ENCODE peak calls at places on chromosomes 5 and 9, in nine cellular contexts. One of them, this sample, is unnamed.

GRCh38 chr5:59340637-59341036 is 552.9 kb downstream of the PDE4D start:
- ATAC-seq in Right ventricle myocardium superior: no peak
- ATAC-seq in omental fat pad: no peak
- ATAC-seq in naive thymus-derived CD4-positive, alpha-beta T cell: no peak
- ATAC-seq in effector memory CD8-positive, alpha-beta T cell: no peak
- ATAC-seq in activated naive CD4-positive, alpha-beta T cell treated with anti-CD3 and anti-CD28 coated beads, Interleukin-2, amount 50 U/mL, for 72 hours: no peak
- ATAC-seq in activated CD8-positive, alpha-beta T cell treated with anti-CD3 and anti-CD28 coated beads, Interleukin-2, amount 10 ng/mL, durations not matched to agents 7 days and 5 days: no peak
- ATAC-seq in activated T-cell treated with anti-CD3 and anti-CD28 coated beads, Interleukin-2, amount 50 U/mL, for 4 hours: no peak
- ATAC-seq in gastroesophageal sphincter: no peak
- ATAC-seq in this sample: no peak

GRCh38 chr9:114096866-114097612 is 2.1 kb downstream of the KIF12 start:
- ATAC-seq in activated CD8-positive, alpha-beta T cell treated with anti-CD3 and anti-CD28 coated beads, Interleukin-2, amount 10 ng/mL, durations not matched to agents 7 days and 5 days: no peak
- ATAC-seq in naive thymus-derived CD4-positive, alpha-beta T cell: no peak
- ATAC-seq in activated T-cell treated with anti-CD3 and anti-CD28 coated beads, Interleukin-2, amount 50 U/mL, for 4 hours: no peak
- ATAC-seq in gastroesophageal sphincter: no peak
- ATAC-seq in omental fat pad: no peak
- ATAC-seq in Right ventricle myocardium superior: no peak
- ATAC-seq in effector memory CD8-positive, alpha-beta T cell: no peak
- ATAC-seq in activated naive CD4-positive, alpha-beta T cell treated with anti-CD3 and anti-CD28 coated beads, Interleukin-2, amount 50 U/mL, for 72 hours: no peak
- ATAC-seq in this sample: no peak

GRCh38 chr9:123568691-123569342 is 212.8 kb downstream of the CRB2 start:
- ATAC-seq in activated naive CD4-positive, alpha-beta T cell treated with anti-CD3 and anti-CD28 coated beads, Interleukin-2, amount 50 U/mL, for 72 hours: no peak
- ATAC-seq in effector memory CD8-positive, alpha-beta T cell: no peak
- ATAC-seq in activated T-cell treated with anti-CD3 and anti-CD28 coated beads, Interleukin-2, amount 50 U/mL, for 4 hours: no peak
- ATAC-seq in activated CD8-positive, alpha-beta T cell treated with anti-CD3 and anti-CD28 coated beads, Interleukin-2, amount 10 ng/mL, durations not matched to agents 7 days and 5 days: no peak
- ATAC-seq in Right ventricle myocardium superior: peak; percentile 87
- ATAC-seq in omental fat pad: no peak
- ATAC-seq in gastroesophageal sphincter: peak; percentile 83
- ATAC-seq in naive thymus-derived CD4-positive, alpha-beta T cell: no peak
- ATAC-seq in this sample: no peak

GRCh38 chr5:107874810-107875209 is 204.1 kb upstream of the EFNA5 start:
- ATAC-seq in Right ventricle myocardium superior: no peak
- ATAC-seq in activated naive CD4-positive, alpha-beta T cell treated with anti-CD3 and anti-CD28 coated beads, Interleukin-2, amount 50 U/mL, for 72 hours: no peak
- ATAC-seq in effector memory CD8-positive, alpha-beta T cell: no peak
- ATAC-seq in gastroesophageal sphincter: no peak
- ATAC-seq in activated T-cell treated with anti-CD3 and anti-CD28 coated beads, Interleukin-2, amount 50 U/mL, for 4 hours: no peak
- ATAC-seq in naive thymus-derived CD4-positive, alpha-beta T cell: no peak
- ATAC-seq in activated CD8-positive, alpha-beta T cell treated with anti-CD3 and anti-CD28 coated beads, Interleukin-2, amount 10 ng/mL, durations not matched to agents 7 days and 5 days: no peak
- ATAC-seq in omental fat pad: no peak
- ATAC-seq in this sample: peak; percentile 45

GRCh38 chr5:108356286-108356685 is 25.6 kb downstream of the FBXL17 start:
- ATAC-seq in activated T-cell treated with anti-CD3 and anti-CD28 coated beads, Interleukin-2, amount 50 U/mL, for 4 hours: no peak
- ATAC-seq in activated naive CD4-positive, alpha-beta T cell treated with anti-CD3 and anti-CD28 coated beads, Interleukin-2, amount 50 U/mL, for 72 hours: no peak
- ATAC-seq in omental fat pad: no peak
- ATAC-seq in Right ventricle myocardium superior: peak; percentile 65
- ATAC-seq in gastroesophageal sphincter: no peak
- ATAC-seq in naive thymus-derived CD4-positive, alpha-beta T cell: no peak
- ATAC-seq in activated CD8-positive, alpha-beta T cell treated with anti-CD3 and anti-CD28 coated beads, Interleukin-2, amount 10 ng/mL, durations not matched to agents 7 days and 5 days: no peak
- ATAC-seq in effector memory CD8-positive, alpha-beta T cell: no peak
- ATAC-seq in this sample: no peak

GRCh38 chr9:78821126-78821822 is 524.3 kb downstream of the PSAT1 start:
- ATAC-seq in effector memory CD8-positive, alpha-beta T cell: no peak
- ATAC-seq in naive thymus-derived CD4-positive, alpha-beta T cell: peak; percentile 44
- ATAC-seq in omental fat pad: no peak
- ATAC-seq in activated naive CD4-positive, alpha-beta T cell treated with anti-CD3 and anti-CD28 coated beads, Interleukin-2, amount 50 U/mL, for 72 hours: peak; percentile 28
- ATAC-seq in gastroesophageal sphincter: no peak
- ATAC-seq in activated T-cell treated with anti-CD3 and anti-CD28 coated beads, Interleukin-2, amount 50 U/mL, for 4 hours: peak; percentile 51
- ATAC-seq in activated CD8-positive, alpha-beta T cell treated with anti-CD3 and anti-CD28 coated beads, Interleukin-2, amount 10 ng/mL, durations not matched to agents 7 days and 5 days: peak; percentile 44
- ATAC-seq in Right ventricle myocardium superior: no peak
- ATAC-seq in this sample: peak; percentile 52

GRCh38 chr5:458547-459353 is 15.8 kb downstream of the EXOC3 start:
- ATAC-seq in activated naive CD4-positive, alpha-beta T cell treated with anti-CD3 and anti-CD28 coated beads, Interleukin-2, amount 50 U/mL, for 72 hours: peak; percentile 98
- ATAC-seq in Right ventricle myocardium superior: no peak
- ATAC-seq in gastroesophageal sphincter: no peak
- ATAC-seq in naive thymus-derived CD4-positive, alpha-beta T cell: no peak
- ATAC-seq in effector memory CD8-positive, alpha-beta T cell: no peak
- ATAC-seq in activated CD8-positive, alpha-beta T cell treated with anti-CD3 and anti-CD28 coated beads, Interleukin-2, amount 10 ng/mL, durations not matched to agents 7 days and 5 days: peak; percentile 39
- ATAC-seq in activated T-cell treated with anti-CD3 and anti-CD28 coated beads, Interleukin-2, amount 50 U/mL, for 4 hours: peak; percentile 97
- ATAC-seq in omental fat pad: peak; percentile 91
- ATAC-seq in this sample: peak; percentile 96

GRCh38 chr5:36066001-36066539 is 612 bp downstream of the UGT3A2 start:
- ATAC-seq in activated CD8-positive, alpha-beta T cell treated with anti-CD3 and anti-CD28 coated beads, Interleukin-2, amount 10 ng/mL, durations not matched to agents 7 days and 5 days: no peak
- ATAC-seq in Right ventricle myocardium superior: no peak
- ATAC-seq in activated T-cell treated with anti-CD3 and anti-CD28 coated beads, Interleukin-2, amount 50 U/mL, for 4 hours: no peak
- ATAC-seq in activated naive CD4-positive, alpha-beta T cell treated with anti-CD3 and anti-CD28 coated beads, Interleukin-2, amount 50 U/mL, for 72 hours: no peak
- ATAC-seq in naive thymus-derived CD4-positive, alpha-beta T cell: no peak
- ATAC-seq in omental fat pad: no peak
- ATAC-seq in effector memory CD8-positive, alpha-beta T cell: no peak
- ATAC-seq in gastroesophageal sphincter: no peak
- ATAC-seq in this sample: no peak

GRCh38 chr9:114552716-114553115 is 34.9 kb upstream of the ATP6V1G1 start:
- ATAC-seq in naive thymus-derived CD4-positive, alpha-beta T cell: no peak
- ATAC-seq in Right ventricle myocardium superior: no peak
- ATAC-seq in activated naive CD4-positive, alpha-beta T cell treated with anti-CD3 and anti-CD28 coated beads, Interleukin-2, amount 50 U/mL, for 72 hours: no peak
- ATAC-seq in activated CD8-positive, alpha-beta T cell treated with anti-CD3 and anti-CD28 coated beads, Interleukin-2, amount 10 ng/mL, durations not matched to agents 7 days and 5 days: no peak
- ATAC-seq in omental fat pad: peak; percentile 30
- ATAC-seq in effector memory CD8-positive, alpha-beta T cell: no peak
- ATAC-seq in gastroesophageal sphincter: no peak
- ATAC-seq in activated T-cell treated with anti-CD3 and anti-CD28 coated beads, Interleukin-2, amount 50 U/mL, for 4 hours: no peak
- ATAC-seq in this sample: no peak

GRCh38 chr9:79480639-79481038 is 91.1 kb upstream of the TLE4 start:
- ATAC-seq in omental fat pad: no peak
- ATAC-seq in Right ventricle myocardium superior: no peak
- ATAC-seq in naive thymus-derived CD4-positive, alpha-beta T cell: no peak
- ATAC-seq in activated CD8-positive, alpha-beta T cell treated with anti-CD3 and anti-CD28 coated beads, Interleukin-2, amount 10 ng/mL, durations not matched to agents 7 days and 5 days: no peak
- ATAC-seq in effector memory CD8-positive, alpha-beta T cell: no peak
- ATAC-seq in activated T-cell treated with anti-CD3 and anti-CD28 coated beads, Interleukin-2, amount 50 U/mL, for 4 hours: no peak
- ATAC-seq in activated naive CD4-positive, alpha-beta T cell treated with anti-CD3 and anti-CD28 coated beads, Interleukin-2, amount 50 U/mL, for 72 hours: no peak
- ATAC-seq in gastroesophageal sphincter: no peak
- ATAC-seq in this sample: no peak

GRCh38 chr5:165321912-165322311 is 1816.5 kb downstream of the MAT2B start:
- ATAC-seq in effector memory CD8-positive, alpha-beta T cell: no peak
- ATAC-seq in activated CD8-positive, alpha-beta T cell treated with anti-CD3 and anti-CD28 coated beads, Interleukin-2, amount 10 ng/mL, durations not matched to agents 7 days and 5 days: no peak
- ATAC-seq in gastroesophageal sphincter: no peak
- ATAC-seq in Right ventricle myocardium superior: no peak
- ATAC-seq in naive thymus-derived CD4-positive, alpha-beta T cell: no peak
- ATAC-seq in activated naive CD4-positive, alpha-beta T cell treated with anti-CD3 and anti-CD28 coated beads, Interleukin-2, amount 50 U/mL, for 72 hours: no peak
- ATAC-seq in activated T-cell treated with anti-CD3 and anti-CD28 coated beads, Interleukin-2, amount 50 U/mL, for 4 hours: no peak
- ATAC-seq in omental fat pad: no peak
- ATAC-seq in this sample: no peak

GRCh38 chr5:114221807-114222206 is 140.1 kb upstream of the KCNN2 start:
- ATAC-seq in gastroesophageal sphincter: no peak
- ATAC-seq in activated T-cell treated with anti-CD3 and anti-CD28 coated beads, Interleukin-2, amount 50 U/mL, for 4 hours: no peak
- ATAC-seq in activated naive CD4-positive, alpha-beta T cell treated with anti-CD3 and anti-CD28 coated beads, Interleukin-2, amount 50 U/mL, for 72 hours: no peak
- ATAC-seq in naive thymus-derived CD4-positive, alpha-beta T cell: no peak
- ATAC-seq in activated CD8-positive, alpha-beta T cell treated with anti-CD3 and anti-CD28 coated beads, Interleukin-2, amount 10 ng/mL, durations not matched to agents 7 days and 5 days: no peak
- ATAC-seq in effector memory CD8-positive, alpha-beta T cell: no peak
- ATAC-seq in Right ventricle myocardium superior: no peak
- ATAC-seq in omental fat pad: no peak
- ATAC-seq in this sample: no peak

GRCh38 chr5:78741014-78741413 is 92.4 kb upstream of the LHFPL2 start:
- ATAC-seq in activated T-cell treated with anti-CD3 and anti-CD28 coated beads, Interleukin-2, amount 50 U/mL, for 4 hours: no peak
- ATAC-seq in omental fat pad: no peak
- ATAC-seq in naive thymus-derived CD4-positive, alpha-beta T cell: no peak
- ATAC-seq in activated naive CD4-positive, alpha-beta T cell treated with anti-CD3 and anti-CD28 coated beads, Interleukin-2, amount 50 U/mL, for 72 hours: no peak
- ATAC-seq in effector memory CD8-positive, alpha-beta T cell: no peak
- ATAC-seq in activated CD8-positive, alpha-beta T cell treated with anti-CD3 and anti-CD28 coated beads, Interleukin-2, amount 10 ng/mL, durations not matched to agents 7 days and 5 days: no peak
- ATAC-seq in gastroesophageal sphincter: no peak
- ATAC-seq in Right ventricle myocardium superior: no peak
- ATAC-seq in this sample: no peak

GRCh38 chr9:34958411-34958982 is 412 bp downstream of the PHF24 start:
- ATAC-seq in activated T-cell treated with anti-CD3 and anti-CD28 coated beads, Interleukin-2, amount 50 U/mL, for 4 hours: no peak
- ATAC-seq in naive thymus-derived CD4-positive, alpha-beta T cell: no peak
- ATAC-seq in activated naive CD4-positive, alpha-beta T cell treated with anti-CD3 and anti-CD28 coated beads, Interleukin-2, amount 50 U/mL, for 72 hours: no peak
- ATAC-seq in Right ventricle myocardium superior: no peak
- ATAC-seq in omental fat pad: no peak
- ATAC-seq in activated CD8-positive, alpha-beta T cell treated with anti-CD3 and anti-CD28 coated beads, Interleukin-2, amount 10 ng/mL, durations not matched to agents 7 days and 5 days: no peak
- ATAC-seq in effector memory CD8-positive, alpha-beta T cell: no peak
- ATAC-seq in gastroesophageal sphincter: peak; percentile 30
- ATAC-seq in this sample: no peak

GRCh38 chr5:173396311-173396993 is 68.2 kb upstream of the STC2 start:
- ATAC-seq in gastroesophageal sphincter: no peak
- ATAC-seq in Right ventricle myocardium superior: peak; percentile 10
- ATAC-seq in naive thymus-derived CD4-positive, alpha-beta T cell: no peak
- ATAC-seq in activated naive CD4-positive, alpha-beta T cell treated with anti-CD3 and anti-CD28 coated beads, Interleukin-2, amount 50 U/mL, for 72 hours: no peak
- ATAC-seq in omental fat pad: no peak
- ATAC-seq in effector memory CD8-positive, alpha-beta T cell: no peak
- ATAC-seq in activated T-cell treated with anti-CD3 and anti-CD28 coated beads, Interleukin-2, amount 50 U/mL, for 4 hours: no peak
- ATAC-seq in activated CD8-positive, alpha-beta T cell treated with anti-CD3 and anti-CD28 coated beads, Interleukin-2, amount 10 ng/mL, durations not matched to agents 7 days and 5 days: no peak
- ATAC-seq in this sample: no peak

GRCh38 chr5:6859951-6860638 is 146.9 kb downstream of the TENT4A start:
- ATAC-seq in gastroesophageal sphincter: no peak
- ATAC-seq in activated T-cell treated with anti-CD3 and anti-CD28 coated beads, Interleukin-2, amount 50 U/mL, for 4 hours: no peak
- ATAC-seq in activated naive CD4-positive, alpha-beta T cell treated with anti-CD3 and anti-CD28 coated beads, Interleukin-2, amount 50 U/mL, for 72 hours: no peak
- ATAC-seq in naive thymus-derived CD4-positive, alpha-beta T cell: no peak
- ATAC-seq in Right ventricle myocardium superior: no peak
- ATAC-seq in omental fat pad: no peak
- ATAC-seq in effector memory CD8-positive, alpha-beta T cell: no peak
- ATAC-seq in activated CD8-positive, alpha-beta T cell treated with anti-CD3 and anti-CD28 coated beads, Interleukin-2, amount 10 ng/mL, durations not matched to agents 7 days and 5 days: no peak
- ATAC-seq in this sample: no peak

GRCh38 chr9:113481176-113481805 is 17.8 kb downstream of the RGS3 start:
- ATAC-seq in gastroesophageal sphincter: no peak
- ATAC-seq in naive thymus-derived CD4-positive, alpha-beta T cell: no peak
- ATAC-seq in omental fat pad: no peak
- ATAC-seq in activated naive CD4-positive, alpha-beta T cell treated with anti-CD3 and anti-CD28 coated beads, Interleukin-2, amount 50 U/mL, for 72 hours: no peak
- ATAC-seq in activated T-cell treated with anti-CD3 and anti-CD28 coated beads, Interleukin-2, amount 50 U/mL, for 4 hours: no peak
- ATAC-seq in activated CD8-positive, alpha-beta T cell treated with anti-CD3 and anti-CD28 coated beads, Interleukin-2, amount 10 ng/mL, durations not matched to agents 7 days and 5 days: no peak
- ATAC-seq in effector memory CD8-positive, alpha-beta T cell: no peak
- ATAC-seq in Right ventricle myocardium superior: no peak
- ATAC-seq in this sample: no peak

GRCh38 chr9:95516221-95516735 is 493 bp downstream of the PTCH1 start:
- ATAC-seq in effector memory CD8-positive, alpha-beta T cell: peak; percentile 58
- ATAC-seq in omental fat pad: no peak
- ATAC-seq in activated T-cell treated with anti-CD3 and anti-CD28 coated beads, Interleukin-2, amount 50 U/mL, for 4 hours: peak; percentile 59
- ATAC-seq in Right ventricle myocardium superior: peak; percentile 20
- ATAC-seq in activated CD8-positive, alpha-beta T cell treated with anti-CD3 and anti-CD28 coated beads, Interleukin-2, amount 10 ng/mL, durations not matched to agents 7 days and 5 days: peak; percentile 30
- ATAC-seq in gastroesophageal sphincter: peak; percentile 25
- ATAC-seq in activated naive CD4-positive, alpha-beta T cell treated with anti-CD3 and anti-CD28 coated beads, Interleukin-2, amount 50 U/mL, for 72 hours: peak; percentile 33
- ATAC-seq in naive thymus-derived CD4-positive, alpha-beta T cell: peak; percentile 45
- ATAC-seq in this sample: peak; percentile 47

GRCh38 chr5:117872798-117873368 is 1115.5 kb downstream of the DTWD2 start:
- ATAC-seq in Right ventricle myocardium superior: no peak
- ATAC-seq in activated T-cell treated with anti-CD3 and anti-CD28 coated beads, Interleukin-2, amount 50 U/mL, for 4 hours: no peak
- ATAC-seq in omental fat pad: no peak
- ATAC-seq in effector memory CD8-positive, alpha-beta T cell: no peak
- ATAC-seq in activated naive CD4-positive, alpha-beta T cell treated with anti-CD3 and anti-CD28 coated beads, Interleukin-2, amount 50 U/mL, for 72 hours: no peak
- ATAC-seq in gastroesophageal sphincter: no peak
- ATAC-seq in naive thymus-derived CD4-positive, alpha-beta T cell: no peak
- ATAC-seq in activated CD8-positive, alpha-beta T cell treated with anti-CD3 and anti-CD28 coated beads, Interleukin-2, amount 10 ng/mL, durations not matched to agents 7 days and 5 days: no peak
- ATAC-seq in this sample: no peak

GRCh38 chr5:54517174-54517511 is 416 bp upstream of the SNX18 start:
- ATAC-seq in naive thymus-derived CD4-positive, alpha-beta T cell: no peak
- ATAC-seq in activated T-cell treated with anti-CD3 and anti-CD28 coated beads, Interleukin-2, amount 50 U/mL, for 4 hours: no peak
- ATAC-seq in activated CD8-positive, alpha-beta T cell treated with anti-CD3 and anti-CD28 coated beads, Interleukin-2, amount 10 ng/mL, durations not matched to agents 7 days and 5 days: peak; percentile 7
- ATAC-seq in effector memory CD8-positive, alpha-beta T cell: no peak
- ATAC-seq in Right ventricle myocardium superior: peak; percentile 4
- ATAC-seq in activated naive CD4-positive, alpha-beta T cell treated with anti-CD3 and anti-CD28 coated beads, Interleukin-2, amount 50 U/mL, for 72 hours: no peak
- ATAC-seq in omental fat pad: peak; percentile 34
- ATAC-seq in gastroesophageal sphincter: peak; percentile 31
- ATAC-seq in this sample: no peak

GRCh38 chr5:83927140-83927733 is 206.6 kb upstream of the HAPLN1 start:
- ATAC-seq in activated CD8-positive, alpha-beta T cell treated with anti-CD3 and anti-CD28 coated beads, Interleukin-2, amount 10 ng/mL, durations not matched to agents 7 days and 5 days: no peak
- ATAC-seq in activated naive CD4-positive, alpha-beta T cell treated with anti-CD3 and anti-CD28 coated beads, Interleukin-2, amount 50 U/mL, for 72 hours: no peak
- ATAC-seq in gastroesophageal sphincter: no peak
- ATAC-seq in omental fat pad: no peak
- ATAC-seq in Right ventricle myocardium superior: no peak
- ATAC-seq in effector memory CD8-positive, alpha-beta T cell: no peak
- ATAC-seq in activated T-cell treated with anti-CD3 and anti-CD28 coated beads, Interleukin-2, amount 50 U/mL, for 4 hours: no peak
- ATAC-seq in naive thymus-derived CD4-positive, alpha-beta T cell: peak; percentile 44
- ATAC-seq in this sample: no peak

GRCh38 chr5:42840842-42841574 is 29.3 kb upstream of the SELENOP start:
- ATAC-seq in activated CD8-positive, alpha-beta T cell treated with anti-CD3 and anti-CD28 coated beads, Interleukin-2, amount 10 ng/mL, durations not matched to agents 7 days and 5 days: no peak
- ATAC-seq in activated naive CD4-positive, alpha-beta T cell treated with anti-CD3 and anti-CD28 coated beads, Interleukin-2, amount 50 U/mL, for 72 hours: no peak
- ATAC-seq in Right ventricle myocardium superior: peak; percentile 9
- ATAC-seq in naive thymus-derived CD4-positive, alpha-beta T cell: no peak
- ATAC-seq in gastroesophageal sphincter: no peak
- ATAC-seq in activated T-cell treated with anti-CD3 and anti-CD28 coated beads, Interleukin-2, amount 50 U/mL, for 4 hours: no peak
- ATAC-seq in omental fat pad: no peak
- ATAC-seq in effector memory CD8-positive, alpha-beta T cell: no peak
- ATAC-seq in this sample: no peak

GRCh38 chr9:77832647-77833046 is 184.5 kb upstream of the GNA14 start:
- ATAC-seq in Right ventricle myocardium superior: peak; percentile 69
- ATAC-seq in effector memory CD8-positive, alpha-beta T cell: no peak
- ATAC-seq in activated naive CD4-positive, alpha-beta T cell treated with anti-CD3 and anti-CD28 coated beads, Interleukin-2, amount 50 U/mL, for 72 hours: no peak
- ATAC-seq in naive thymus-derived CD4-positive, alpha-beta T cell: no peak
- ATAC-seq in omental fat pad: no peak
- ATAC-seq in activated T-cell treated with anti-CD3 and anti-CD28 coated beads, Interleukin-2, amount 50 U/mL, for 4 hours: no peak
- ATAC-seq in activated CD8-positive, alpha-beta T cell treated with anti-CD3 and anti-CD28 coated beads, Interleukin-2, amount 10 ng/mL, durations not matched to agents 7 days and 5 days: no peak
- ATAC-seq in gastroesophageal sphincter: peak; percentile 81
- ATAC-seq in this sample: no peak

GRCh38 chr5:125981016-125981415 is 442.2 kb upstream of the GRAMD2B start:
- ATAC-seq in naive thymus-derived CD4-positive, alpha-beta T cell: no peak
- ATAC-seq in Right ventricle myocardium superior: peak; percentile 91
- ATAC-seq in activated CD8-positive, alpha-beta T cell treated with anti-CD3 and anti-CD28 coated beads, Interleukin-2, amount 10 ng/mL, durations not matched to agents 7 days and 5 days: no peak
- ATAC-seq in activated naive CD4-positive, alpha-beta T cell treated with anti-CD3 and anti-CD28 coated beads, Interleukin-2, amount 50 U/mL, for 72 hours: no peak
- ATAC-seq in omental fat pad: no peak
- ATAC-seq in activated T-cell treated with anti-CD3 and anti-CD28 coated beads, Interleukin-2, amount 50 U/mL, for 4 hours: no peak
- ATAC-seq in gastroesophageal sphincter: no peak
- ATAC-seq in effector memory CD8-positive, alpha-beta T cell: no peak
- ATAC-seq in this sample: no peak

GRCh38 chr5:139419793-139420192 is 15.9 kb upstream of the SPATA24 start:
- ATAC-seq in effector memory CD8-positive, alpha-beta T cell: no peak
- ATAC-seq in Right ventricle myocardium superior: peak; percentile 13
- ATAC-seq in gastroesophageal sphincter: no peak
- ATAC-seq in naive thymus-derived CD4-positive, alpha-beta T cell: no peak
- ATAC-seq in activated T-cell treated with anti-CD3 and anti-CD28 coated beads, Interleukin-2, amount 50 U/mL, for 4 hours: no peak
- ATAC-seq in activated CD8-positive, alpha-beta T cell treated with anti-CD3 and anti-CD28 coated beads, Interleukin-2, amount 10 ng/mL, durations not matched to agents 7 days and 5 days: no peak
- ATAC-seq in activated naive CD4-positive, alpha-beta T cell treated with anti-CD3 and anti-CD28 coated beads, Interleukin-2, amount 50 U/mL, for 72 hours: no peak
- ATAC-seq in omental fat pad: no peak
- ATAC-seq in this sample: no peak

GRCh38 chr5:7857918-7858632 is 7.1 kb upstream of the CFAP90 start:
- ATAC-seq in naive thymus-derived CD4-positive, alpha-beta T cell: no peak
- ATAC-seq in omental fat pad: no peak
- ATAC-seq in Right ventricle myocardium superior: no peak
- ATAC-seq in gastroesophageal sphincter: no peak
- ATAC-seq in effector memory CD8-positive, alpha-beta T cell: no peak
- ATAC-seq in activated CD8-positive, alpha-beta T cell treated with anti-CD3 and anti-CD28 coated beads, Interleukin-2, amount 10 ng/mL, durations not matched to agents 7 days and 5 days: peak; percentile 35
- ATAC-seq in activated naive CD4-positive, alpha-beta T cell treated with anti-CD3 and anti-CD28 coated beads, Interleukin-2, amount 50 U/mL, for 72 hours: no peak
- ATAC-seq in activated T-cell treated with anti-CD3 and anti-CD28 coated beads, Interleukin-2, amount 50 U/mL, for 4 hours: peak; percentile 64
- ATAC-seq in this sample: peak; percentile 81

GRCh38 chr9:137703842-137704508 is 85.2 kb downstream of the EHMT1 start:
- ATAC-seq in activated CD8-positive, alpha-beta T cell treated with anti-CD3 and anti-CD28 coated beads, Interleukin-2, amount 10 ng/mL, durations not matched to agents 7 days and 5 days: no peak
- ATAC-seq in Right ventricle myocardium superior: no peak
- ATAC-seq in omental fat pad: no peak
- ATAC-seq in effector memory CD8-positive, alpha-beta T cell: no peak
- ATAC-seq in activated T-cell treated with anti-CD3 and anti-CD28 coated beads, Interleukin-2, amount 50 U/mL, for 4 hours: no peak
- ATAC-seq in naive thymus-derived CD4-positive, alpha-beta T cell: no peak
- ATAC-seq in activated naive CD4-positive, alpha-beta T cell treated with anti-CD3 and anti-CD28 coated beads, Interleukin-2, amount 50 U/mL, for 72 hours: no peak
- ATAC-seq in gastroesophageal sphincter: no peak
- ATAC-seq in this sample: peak; percentile 53

GRCh38 chr5:34548086-34548403 is 108.1 kb upstream of the RAI14 start:
- ATAC-seq in naive thymus-derived CD4-positive, alpha-beta T cell: no peak
- ATAC-seq in activated CD8-positive, alpha-beta T cell treated with anti-CD3 and anti-CD28 coated beads, Interleukin-2, amount 10 ng/mL, durations not matched to agents 7 days and 5 days: no peak
- ATAC-seq in omental fat pad: no peak
- ATAC-seq in activated naive CD4-positive, alpha-beta T cell treated with anti-CD3 and anti-CD28 coated beads, Interleukin-2, amount 50 U/mL, for 72 hours: no peak
- ATAC-seq in activated T-cell treated with anti-CD3 and anti-CD28 coated beads, Interleukin-2, amount 50 U/mL, for 4 hours: no peak
- ATAC-seq in Right ventricle myocardium superior: no peak
- ATAC-seq in effector memory CD8-positive, alpha-beta T cell: no peak
- ATAC-seq in gastroesophageal sphincter: no peak
- ATAC-seq in this sample: no peak